ENCODE peak calls at places on chromosomes 11 and 22, in five cellular contexts. X is naive thymus-derived CD8-positive, alpha-beta T cell; V is activated T-cell treated with anti-CD3 and anti-CD28 coated beads for 48 hours; N is right cardiac atrium; Z is Right ventricle myocardium superior. P is an unnamed sample.

GRCh38 chr11:33475999-33476398 is 218.8 kb downstream of the HIPK3 start:
- DNase-seq in X (no peak), V (no peak), N (peak; percentile 10), Z (no peak), P (no peak)

GRCh38 chr11:86983071-86983488 is 27.9 kb upstream of the FZD4 start:
- DNase-seq in X (no peak), V (no peak), N (peak; percentile 40), Z (no peak), P (no peak)

GRCh38 chr22:45549739-45550138 is 47.1 kb downstream of the FBLN1 start:
- DNase-seq in X (no peak), V (no peak), N (no peak), Z (no peak), P (peak; percentile 24)

GRCh38 chr11:9550209-9550628 is 23.3 kb upstream of the WEE1 start:
- DNase-seq in X (no peak), V (no peak), N (no peak), Z (no peak), P (no peak)

GRCh38 chr11:86818466-86819282 is 18.3 kb downstream of the PRSS23 start:
- DNase-seq in X (no peak), V (no peak), N (no peak), Z (no peak), P (no peak)

GRCh38 chr11:1860108-1860507 is 7.2 kb downstream of the LSP1 start:
- DNase-seq in X (no peak), V (no peak), N (no peak), Z (no peak), P (no peak)

GRCh38 chr11:69704508-69705245 is 855 bp upstream of the FGF19 start:
- DNase-seq in X (no peak), V (no peak), N (no peak), Z (no peak), P (no peak)

GRCh38 chr11:124725719-124726105 is 14.0 kb upstream of the NRGN start:
- DNase-seq in X (no peak), V (no peak), N (no peak), Z (no peak), P (no peak)

GRCh38 chr11:102560555-102561011 is 30.0 kb upstream of the MMP7 start:
- DNase-seq in X (no peak), V (no peak), N (no peak), Z (no peak), P (no peak)

GRCh38 chr22:19149047-19149883 is 827 bp downstream of the GSC2 start:
- DNase-seq in X (no peak), V (no peak), N (no peak), Z (no peak), P (no peak)

P was measured in kidney.